ENCODE peak calls at places on chromosome 3, in four cellular contexts. G is CD4-positive, alpha-beta T cell; S is MM.1S; C is left ventricle myocardium inferior. W is an unnamed sample. For H3K9me3, the result is how much of the 10 kb centered on the place peaks cover.

GRCh38 chr3:72316501-72317279 is 531.6 kb downstream of the SHQ1 start:
- DNase-seq in G (no peak), S (no peak), C (no peak), W (no peak)

GRCh38 chr3:106276755-106277612 is 408.2 kb upstream of the CBLB start:
- DNase-seq in G (no peak), S (no peak), C (no peak), W (no peak)

GRCh38 chr3:44045476-44046275 is 196.0 kb upstream of the TOPAZ1 start:
- DNase-seq in G (no peak), S (peak), C (no peak), W (no peak)

GRCh38 chr3:189990826-189991225 is 129.9 kb downstream of the P3H2 start:
- DNase-seq in G (no peak), S (no peak), C (no peak), W (no peak)

GRCh38 chr3:59268170-59268569 is 218.3 kb upstream of the CFAP20DC start:
- DNase-seq in G (no peak), S (no peak), C (no peak), W (no peak)

GRCh38 chr3:25489858-25490591 is 62.0 kb downstream of the RARB start:
- DNase-seq in G (no peak), S (no peak), C (no peak), W (no peak)

GRCh38 chr3:107704477-107704876 is 181.7 kb downstream of the BBX start:
- DNase-seq in G (no peak), S (no peak), C (no peak), W (no peak)

GRCh38 chr3:17144665-17144993 is 259.9 kb downstream of the PLCL2 start:
- DNase-seq in G (no peak), S (no peak), C (no peak), W (no peak)

GRCh38 chr3:52852419-52852818 is 17.6 kb upstream of the MUSTN1 start:
- DNase-seq in G (no peak), S (no peak), C (no peak), W (no peak)

GRCh38 chr3:58627580-58627894 is 39.0 kb downstream of the FAM3D start:
- DNase-seq in G (no peak), S (no peak), C (peak), W (no peak)

GRCh38 chr3:133937061-133937686 is 41.5 kb upstream of the RAB6B start:
- DNase-seq in G (no peak), S (no peak), C (no peak), W (no peak)

GRCh38 chr3:158768881-158769518 is 32.9 kb upstream of the MFSD1 start:
- DNase-seq in G (no peak), S (no peak), C (no peak), W (peak)

GRCh38 chr3:13015286-13016082 is 57.7 kb downstream of the IQSEC1 start:
- DNase-seq in G (peak), S (peak), C (no peak), W (no peak)

GRCh38 chr3:123750209-123750608 is 133.9 kb downstream of the MYLK start:
- DNase-seq in G (no peak), S (no peak), C (no peak), W (no peak)

GRCh38 chr3:66816110-66816761 is 181.9 kb upstream of the KBTBD8 start:
- DNase-seq in G (no peak), S (peak), C (no peak), W (no peak)

GRCh38 chr3:50529996-50530706 is 26.7 kb upstream of the CACNA2D2 start:
- DNase-seq in G (no peak), S (no peak), C (no peak), W (peak)

GRCh38 chr3:72176537-72177041 is 391.6 kb upstream of the PROK2 start:
- DNase-seq in G (no peak), S (peak), C (no peak), W (no peak)

GRCh38 chr3:27472166-27472565 is 12.0 kb downstream of the SLC4A7 start:
- DNase-seq in G (no peak), S (no peak), C (no peak), W (no peak)

GRCh38 chr3:161244538-161244937 is 23.4 kb downstream of the NMD3 start:
- DNase-seq in G (no peak), S (no peak), C (no peak), W (no peak)

GRCh38 chr3:169953462-169954141 is 13.0 kb upstream of the SEC62 start:
- DNase-seq in G (no peak), S (no peak), C (no peak), W (no peak)

GRCh38 chr3:31645233-31645632 is 112.5 kb downstream of the STT3B start:
- DNase-seq in G (no peak), S (no peak), C (no peak), W (no peak)

GRCh38 chr3:31652296-31652695 is 119.6 kb downstream of the STT3B start:
- DNase-seq in G (no peak), S (no peak), C (no peak), W (no peak)

GRCh38 chr3:31653464-31653863 is 120.7 kb downstream of the STT3B start:
- DNase-seq in G (no peak), S (no peak), C (no peak), W (no peak)

GRCh38 chr3:31648286-31648968 is 115.7 kb downstream of the STT3B start:
- DNase-seq in G (no peak), S (no peak), C (no peak), W (no peak)
- H3K9me3 ChIP-seq in G (half or more), S (under half), C (half or more), W (under half)

GRCh38 chr3:14047027-14047426 is 77.6 kb downstream of the CHCHD4 start:
- DNase-seq in G (no peak), S (no peak), C (no peak), W (no peak)
- H3K9me3 ChIP-seq in G (under half), S (under half), C (under half), W (under half)

GRCh38 chr3:171850968-171851600 is 7.9 kb downstream of the TMEM212 start:
- DNase-seq in G (no peak), S (no peak), C (no peak), W (no peak)

GRCh38 chr3:171850324-171850697 is 7.2 kb downstream of the TMEM212 start:
- DNase-seq in G (no peak), S (no peak), C (no peak), W (no peak)

GRCh38 chr3:171851685-171852084 is 8.5 kb downstream of the TMEM212 start:
- DNase-seq in G (no peak), S (no peak), C (no peak), W (no peak)

GRCh38 chr3:171849632-171850323 is 6.6 kb downstream of the TMEM212 start:
- DNase-seq in G (no peak), S (no peak), C (no peak), W (no peak)

GRCh38 chr3:171854649-171855305 is 11.6 kb downstream of the TMEM212 start:
- DNase-seq in G (no peak), S (no peak), C (no peak), W (no peak)
- H3K9me3 ChIP-seq in G (under half), S (under half), C (under half), W (under half)

GRCh38 chr3:38438421-38438820 is 15.3 kb upstream of the ACVR2B start:
- DNase-seq in G (no peak), S (no peak), C (no peak), W (no peak)
- H3K9me3 ChIP-seq in G (under half), S (under half), C (half or more), W (under half)

W was measured in Caco-2.